ENCODE peak calls at places on chromosomes 5 and 9, in six cellular contexts. One of them, this sample, is unnamed.

GRCh38 chr5:143781993-143782520 is 29.9 kb upstream of the HMHB1 start:
- DNase-seq in OCI-LY7: no peak
- DNase-seq in glomerular endothelial cell: no peak
- DNase-seq in upper lobe of right lung: no peak
- DNase-seq in A172: no peak
- DNase-seq in HTR-8/SVneo: no peak
- DNase-seq in this sample: no peak

GRCh38 chr5:114458726-114459125 is 96.9 kb downstream of the KCNN2 start:
- DNase-seq in OCI-LY7: no peak
- DNase-seq in glomerular endothelial cell: no peak
- DNase-seq in upper lobe of right lung: no peak
- DNase-seq in A172: no peak
- DNase-seq in HTR-8/SVneo: no peak
- DNase-seq in this sample: no peak

GRCh38 chr5:80516826-80517225 is 28.9 kb downstream of the FAM151B start:
- DNase-seq in OCI-LY7: no peak
- DNase-seq in glomerular endothelial cell: peak
- DNase-seq in upper lobe of right lung: no peak
- DNase-seq in A172: peak
- DNase-seq in HTR-8/SVneo: peak
- DNase-seq in this sample: no peak

GRCh38 chr5:73625905-73626811 is at the start of gene ARHGEF28:
- DNase-seq in OCI-LY7: no peak
- DNase-seq in glomerular endothelial cell: no peak
- DNase-seq in upper lobe of right lung: peak
- DNase-seq in A172: peak
- DNase-seq in HTR-8/SVneo: peak
- DNase-seq in this sample: peak

GRCh38 chr9:34988218-34989055 is 1.1 kb upstream of the DNAJB5 start:
- DNase-seq in OCI-LY7: no peak
- DNase-seq in glomerular endothelial cell: no peak
- DNase-seq in upper lobe of right lung: no peak
- DNase-seq in A172: no peak
- DNase-seq in HTR-8/SVneo: no peak
- DNase-seq in this sample: no peak

GRCh38 chr9:88925471-88925870 is 65.8 kb upstream of the S1PR3 start:
- DNase-seq in OCI-LY7: no peak
- DNase-seq in glomerular endothelial cell: no peak
- DNase-seq in upper lobe of right lung: no peak
- DNase-seq in A172: no peak
- DNase-seq in HTR-8/SVneo: no peak
- DNase-seq in this sample: no peak

GRCh38 chr9:35114113-35114847 is 1.4 kb downstream of the ATOSB start:
- DNase-seq in OCI-LY7: peak
- DNase-seq in glomerular endothelial cell: no peak
- DNase-seq in upper lobe of right lung: peak
- DNase-seq in A172: peak
- DNase-seq in HTR-8/SVneo: peak
- DNase-seq in this sample: peak

GRCh38 chr9:83061036-83061435 is 1.9 kb downstream of the RASEF start:
- DNase-seq in OCI-LY7: no peak
- DNase-seq in glomerular endothelial cell: no peak
- DNase-seq in upper lobe of right lung: no peak
- DNase-seq in A172: peak
- DNase-seq in HTR-8/SVneo: no peak
- DNase-seq in this sample: no peak

GRCh38 chr5:84603557-84604185 is 219.0 kb upstream of the EDIL3 start:
- DNase-seq in OCI-LY7: no peak
- DNase-seq in glomerular endothelial cell: no peak
- DNase-seq in upper lobe of right lung: no peak
- DNase-seq in A172: peak
- DNase-seq in HTR-8/SVneo: no peak
- DNase-seq in this sample: no peak

GRCh38 chr9:134823623-134824022 is 57.0 kb upstream of the FCN2 start:
- DNase-seq in OCI-LY7: no peak
- DNase-seq in glomerular endothelial cell: no peak
- DNase-seq in upper lobe of right lung: no peak
- DNase-seq in A172: no peak
- DNase-seq in HTR-8/SVneo: no peak
- DNase-seq in this sample: no peak

GRCh38 chr9:79166005-79166404 is 405.8 kb upstream of the TLE4 start:
- DNase-seq in OCI-LY7: no peak
- DNase-seq in glomerular endothelial cell: no peak
- DNase-seq in upper lobe of right lung: no peak
- DNase-seq in A172: peak
- DNase-seq in HTR-8/SVneo: peak
- DNase-seq in this sample: no peak

GRCh38 chr5:91283899-91284298 is 99.2 kb downstream of the ARRDC3 start:
- DNase-seq in OCI-LY7: no peak
- DNase-seq in glomerular endothelial cell: no peak
- DNase-seq in upper lobe of right lung: no peak
- DNase-seq in A172: peak
- DNase-seq in HTR-8/SVneo: no peak
- DNase-seq in this sample: no peak

GRCh38 chr5:146529984-146530383 is 14.0 kb upstream of the GPR151 start:
- DNase-seq in OCI-LY7: no peak
- DNase-seq in glomerular endothelial cell: no peak
- DNase-seq in upper lobe of right lung: no peak
- DNase-seq in A172: no peak
- DNase-seq in HTR-8/SVneo: no peak
- DNase-seq in this sample: no peak

GRCh38 chr5:93800988-93801811 is 59.8 kb upstream of the POU5F2 start:
- DNase-seq in OCI-LY7: peak
- DNase-seq in glomerular endothelial cell: peak
- DNase-seq in upper lobe of right lung: no peak
- DNase-seq in A172: peak
- DNase-seq in HTR-8/SVneo: peak
- DNase-seq in this sample: no peak

GRCh38 chr5:93723005-93723404 is 18.4 kb downstream of the POU5F2 start:
- DNase-seq in OCI-LY7: no peak
- DNase-seq in glomerular endothelial cell: no peak
- DNase-seq in upper lobe of right lung: no peak
- DNase-seq in A172: peak
- DNase-seq in HTR-8/SVneo: no peak
- DNase-seq in this sample: no peak

GRCh38 chr5:17378346-17378984 is 119.6 kb upstream of the TAF11L2 start:
- DNase-seq in OCI-LY7: no peak
- DNase-seq in glomerular endothelial cell: no peak
- DNase-seq in upper lobe of right lung: no peak
- DNase-seq in A172: peak
- DNase-seq in HTR-8/SVneo: no peak
- DNase-seq in this sample: no peak

GRCh38 chr9:133692364-133692985 is 45.7 kb downstream of the SARDH start:
- DNase-seq in OCI-LY7: no peak
- DNase-seq in glomerular endothelial cell: no peak
- DNase-seq in upper lobe of right lung: no peak
- DNase-seq in A172: no peak
- DNase-seq in HTR-8/SVneo: no peak
- DNase-seq in this sample: no peak

This sample was measured in suprapubic skin.